ENCODE peak calls at places on chromosomes 16 and 17, in ten cellular contexts. W is body of pancreas; T is A549; U is tibial artery; S is SJSA1; V is AG04450; X is CD4-positive, alpha-beta T cell; Z is mammary epithelial cell; K is CD4-positive, CD25-positive, alpha-beta regulatory T cell; M is stomach. D is an unnamed sample. For H3K9me3, the result is how much of the 10 kb centered on the place peaks cover.

GRCh38 chr17:43702636-43703035 is 40.9 kb upstream of the MEOX1 start:
- DNase-seq in W (no peak), T (peak), U (no peak), S (no peak), V (no peak), X (no peak), Z (no peak), K (no peak), M (no peak), D (no peak)

GRCh38 chr17:74677558-74678466 is 34.9 kb downstream of the CD300LF start:
- DNase-seq in W (no peak), T (peak), U (no peak), S (no peak), V (no peak), X (no peak), Z (no peak), K (peak), M (no peak), D (no peak)

GRCh38 chr17:38410201-38410600 is 18.1 kb upstream of the ARHGAP23 start:
- DNase-seq in W (no peak), T (no peak), U (no peak), S (no peak), V (no peak), X (no peak), Z (no peak), K (no peak), M (no peak), D (no peak)

GRCh38 chr17:75832164-75832651 is 12.0 kb downstream of the UNC13D start:
- DNase-seq in W (peak), T (no peak), U (no peak), S (no peak), V (no peak), X (no peak), Z (peak), K (peak), M (peak), D (no peak)

GRCh38 chr16:31201511-31202401 is 804 bp downstream of the PYCARD start:
- DNase-seq in W (peak), T (no peak), U (no peak), S (no peak), V (no peak), X (peak), Z (peak), K (peak), M (peak), D (no peak)

GRCh38 chr17:53336281-53336680 is 486.4 kb upstream of the KIF2B start:
- DNase-seq in W (no peak), T (no peak), U (no peak), S (no peak), V (no peak), X (no peak), Z (peak), K (no peak), M (no peak), D (no peak)

GRCh38 chr16:89695875-89696597 is 5.5 kb downstream of the SPATA2L start:
- DNase-seq in W (no peak), T (no peak), U (no peak), S (no peak), V (no peak), X (no peak), Z (no peak), K (no peak), M (no peak), D (no peak)

GRCh38 chr16:67672739-67673662 is 6.4 kb downstream of the C16orf86 start:
- DNase-seq in W (peak), T (peak), U (peak), S (no peak), V (peak), X (no peak), Z (peak), K (peak), M (peak), D (no peak)

DNA sequence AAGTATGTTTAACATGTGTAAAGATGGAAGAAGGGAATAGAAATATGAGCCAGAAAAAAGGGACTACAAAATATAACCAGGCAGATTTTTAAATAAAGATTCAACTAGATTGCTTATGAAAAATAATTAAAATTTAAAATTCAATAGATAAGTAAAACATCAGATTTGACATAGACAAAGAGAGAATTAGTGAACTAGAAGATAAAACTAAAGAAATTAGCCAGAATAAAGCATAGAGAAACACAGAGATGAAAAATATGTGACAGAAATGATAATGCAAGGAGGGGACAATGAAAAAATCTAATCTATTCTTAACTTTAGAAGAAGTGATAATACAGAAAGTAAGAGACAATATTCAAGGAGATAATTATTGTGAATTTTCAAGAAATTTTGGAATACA is 222.6 kb upstream of the PMFBP1 start:
- DNase-seq in W (no peak), T (no peak), U (no peak), S (no peak), V (no peak), X (no peak), Z (no peak), K (no peak), M (no peak), D (no peak)
- H3K9me3 ChIP-seq in W (under half), T (under half), U (under half), S (under half), V (under half), X (under half), Z (under half), K (under half), M (under half), D (under half)

GRCh38 chr17:81389585-81389984 is 5.7 kb upstream of the BAHCC1 start:
- DNase-seq in W (no peak), T (no peak), U (no peak), S (no peak), V (no peak), X (no peak), Z (no peak), K (no peak), M (no peak), D (no peak)
- H3K27ac ChIP-seq in W (peak), T (no peak), U (peak), S (no peak), V (no peak), X (no peak), Z (no peak), K (no peak), M (peak), D (no peak)

GRCh38 chr17:16551878-16552636 is 16.9 kb downstream of the ZNF287 start:
- DNase-seq in W (no peak), T (no peak), U (no peak), S (no peak), V (no peak), X (no peak), Z (no peak), K (no peak), M (no peak), D (no peak)

GRCh38 chr17:16552637-16553045 is 16.4 kb downstream of the ZNF287 start:
- DNase-seq in W (no peak), T (no peak), U (no peak), S (no peak), V (no peak), X (no peak), Z (no peak), K (no peak), M (no peak), D (no peak)
- H3K9me3 ChIP-seq in W (under half), T (half or more), U (half or more), S (under half), V (under half), X (half or more), Z (half or more), K (half or more), M (half or more), D (under half)

GRCh38 chr17:47276444-47276843 is 22.8 kb downstream of the ITGB3 start:
- DNase-seq in W (no peak), T (no peak), U (no peak), S (no peak), V (no peak), X (no peak), Z (no peak), K (no peak), M (no peak), D (no peak)

GRCh38 chr17:47278561-47278960 is 24.9 kb downstream of the ITGB3 start:
- DNase-seq in W (no peak), T (no peak), U (no peak), S (no peak), V (no peak), X (no peak), Z (no peak), K (no peak), M (no peak), D (no peak)

GRCh38 chr17:47277921-47278320 is 24.3 kb downstream of the ITGB3 start:
- DNase-seq in W (no peak), T (no peak), U (no peak), S (no peak), V (no peak), X (no peak), Z (no peak), K (no peak), M (no peak), D (no peak)

GRCh38 chr17:47275245-47275984 is 21.8 kb downstream of the ITGB3 start:
- DNase-seq in W (peak), T (no peak), U (peak), S (peak), V (peak), X (no peak), Z (peak), K (no peak), M (peak), D (no peak)

GRCh38 chr17:47276868-47277267 is 23.2 kb downstream of the ITGB3 start:
- DNase-seq in W (peak), T (no peak), U (peak), S (peak), V (no peak), X (no peak), Z (peak), K (no peak), M (peak), D (no peak)
- H3K27ac ChIP-seq in W (peak), T (no peak), U (peak), S (no peak), V (peak), X (no peak), Z (no peak), K (no peak), M (peak), D (no peak)

GRCh38 chr16:3305109-3306068 is at the start of the genes TIGD7 and ZNF75A:
- DNase-seq in W (peak), T (peak), U (peak), S (peak), V (peak), X (peak), Z (peak), K (peak), M (peak), D (peak)
- H3K9me3 ChIP-seq in W (under half), T (half or more), U (half or more), S (under half), V (half or more), X (under half), Z (under half), K (under half), M (half or more), D (under half)

GRCh38 chr17:40303706-40304450 is 5.1 kb upstream of the RARA start:
- DNase-seq in W (no peak), T (no peak), U (no peak), S (peak), V (no peak), X (no peak), Z (no peak), K (no peak), M (no peak), D (no peak)
- H3K27ac ChIP-seq in W (no peak), T (peak), U (no peak), S (peak), V (peak), X (no peak), Z (no peak), K (no peak), M (peak), D (no peak)

D was measured in iPS DF 6.9.